ENCODE peak calls at places on chromosomes 16 and 17, in four cellular contexts. E is astrocyte of the spinal cord, C is ovary, Y is OCI-LY7. F is an unnamed sample.

GRCh38 chr17:82440377-82440981 is 10.1 kb downstream of the CYBC1 start:
- DNase-seq in E (no peak), C (no peak), Y (peak), F (no peak)

GRCh38 chr17:60597297-60597696 is 2.7 kb upstream of the PPM1D start:
- DNase-seq in E (no peak), C (no peak), Y (no peak), F (no peak)

GRCh38 chr17:44637066-44637465 is 19.2 kb upstream of the MEIOC start:
- DNase-seq in E (peak), C (no peak), Y (no peak), F (no peak)

GRCh38 chr17:64120159-64120558 is 9.8 kb downstream of the ERN1 start:
- DNase-seq in E (no peak), C (no peak), Y (no peak), F (no peak)

GRCh38 chr17:40577611-40578065 is 12.4 kb upstream of the CCR7 start:
- DNase-seq in E (no peak), C (no peak), Y (no peak), F (no peak)

GRCh38 chr17:56793506-56793905 is 40.2 kb downstream of the C17orf67 start:
- DNase-seq in E (no peak), C (no peak), Y (no peak), F (no peak)

GRCh38 chr16:78528265-78528664 is 428.8 kb downstream of the WWOX start:
- DNase-seq in E (no peak), C (no peak), Y (no peak), F (no peak)

GRCh38 chr17:51014129-51014528 is 106.5 kb downstream of the SPAG9 start:
- DNase-seq in E (no peak), C (no peak), Y (no peak), F (no peak)

GRCh38 chr16:68722119-68723024 is 14.7 kb upstream of the CDH1 start:
- DNase-seq in E (no peak), C (no peak), Y (no peak), F (no peak)

GRCh38 chr16:75929056-75929455 is 202.8 kb upstream of the CPHXL start:
- DNase-seq in E (no peak), C (no peak), Y (no peak), F (no peak)

GRCh38 chr16:13359835-13360234 is 458.4 kb downstream of the SHISA9 start:
- DNase-seq in E (no peak), C (no peak), Y (no peak), F (no peak)

GRCh38 chr17:4949321-4950074 is 1.2 kb upstream of the PFN1 start:
- DNase-seq in E (peak), C (peak), Y (peak), F (peak)

GRCh38 chr16:13348416-13348815 is 447.0 kb downstream of the SHISA9 start:
- DNase-seq in E (no peak), C (no peak), Y (no peak), F (no peak)

DNA sequence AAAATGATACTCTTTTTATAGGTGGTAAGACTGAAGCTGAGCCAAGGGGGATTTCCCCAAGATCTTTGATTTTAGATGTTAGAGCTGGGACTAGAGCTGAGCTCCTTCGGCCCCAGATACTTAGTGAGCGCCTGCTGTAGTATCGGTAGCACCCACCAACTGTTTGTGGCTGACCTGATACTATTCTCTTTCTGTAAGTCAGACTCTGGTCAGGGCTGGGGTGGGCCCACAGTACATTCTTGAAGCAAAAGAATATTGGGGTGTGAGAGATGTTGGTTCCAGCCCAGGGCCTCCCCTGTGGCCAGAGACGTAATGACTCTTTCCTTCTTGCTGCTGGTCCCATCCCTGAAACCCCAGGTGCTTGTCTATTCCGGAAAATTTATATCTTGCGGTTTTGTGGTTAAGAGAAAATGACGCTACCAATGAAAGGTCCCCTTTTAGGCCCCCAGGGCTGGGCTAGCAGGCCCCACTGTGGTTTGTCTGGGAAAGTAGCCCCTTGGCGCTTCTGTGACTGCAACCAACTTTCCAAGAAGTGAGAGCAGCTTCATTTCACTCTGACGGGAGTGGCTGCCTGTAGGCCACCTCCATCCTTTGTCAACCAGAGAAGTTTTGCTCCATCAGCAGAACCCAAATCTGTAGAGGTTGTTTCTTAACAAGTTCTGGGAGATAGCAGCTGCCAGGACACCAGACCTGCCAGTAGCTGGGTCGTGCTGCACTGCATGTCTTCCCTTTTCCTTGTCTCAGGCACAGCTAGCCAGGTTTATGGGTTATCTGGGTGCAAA is 86.4 kb upstream of the LGALS9 start:
- DNase-seq in E (peak), C (no peak), Y (peak), F (peak)
- TF ChIP-seq CTCF in E (no peak), C (no peak), Y (no peak), F (no peak)

GRCh38 chr17:18139949-18140348 is 31.4 kb downstream of the MYO15A start:
- DNase-seq in E (no peak), C (no peak), Y (no peak), F (no peak)
- TF ChIP-seq CTCF in E (peak), C (no peak), Y (peak), F (no peak)

GRCh38 chr16:85469929-85470590 is 143.1 kb upstream of the GSE1 start:
- DNase-seq in E (no peak), C (no peak), Y (no peak), F (no peak)

GRCh38 chr16:85470873-85471272 is 142.2 kb upstream of the GSE1 start:
- DNase-seq in E (no peak), C (no peak), Y (no peak), F (no peak)

GRCh38 chr16:85473326-85473725 is 139.8 kb upstream of the GSE1 start:
- DNase-seq in E (no peak), C (peak), Y (no peak), F (no peak)

GRCh38 chr16:85472514-85472913 is 140.6 kb upstream of the GSE1 start:
- DNase-seq in E (no peak), C (no peak), Y (no peak), F (no peak)

GRCh38 chr16:85471469-85472431 is 141.4 kb upstream of the GSE1 start:
- DNase-seq in E (no peak), C (peak), Y (peak), F (no peak)
- TF ChIP-seq CTCF in E (peak), C (no peak), Y (no peak), F (no peak)

GRCh38 chr16:8714143-8714542 is 39.7 kb downstream of the ABAT start:
- DNase-seq in E (no peak), C (no peak), Y (no peak), F (no peak)
- TF ChIP-seq CTCF in E (no peak), C (no peak), Y (no peak), F (no peak)

GRCh38 chr17:39012725-39013124 is 45.5 kb upstream of the FBXO47 start:
- DNase-seq in E (no peak), C (no peak), Y (no peak), F (no peak)

GRCh38 chr17:39014795-39015545 is 47.8 kb upstream of the FBXO47 start:
- DNase-seq in E (no peak), C (no peak), Y (no peak), F (no peak)

GRCh38 chr17:39009471-39010085 is 42.4 kb upstream of the FBXO47 start:
- DNase-seq in E (no peak), C (no peak), Y (no peak), F (no peak)

GRCh38 chr17:39014044-39014794 is 47.0 kb upstream of the FBXO47 start:
- DNase-seq in E (peak), C (no peak), Y (no peak), F (no peak)

DNA sequence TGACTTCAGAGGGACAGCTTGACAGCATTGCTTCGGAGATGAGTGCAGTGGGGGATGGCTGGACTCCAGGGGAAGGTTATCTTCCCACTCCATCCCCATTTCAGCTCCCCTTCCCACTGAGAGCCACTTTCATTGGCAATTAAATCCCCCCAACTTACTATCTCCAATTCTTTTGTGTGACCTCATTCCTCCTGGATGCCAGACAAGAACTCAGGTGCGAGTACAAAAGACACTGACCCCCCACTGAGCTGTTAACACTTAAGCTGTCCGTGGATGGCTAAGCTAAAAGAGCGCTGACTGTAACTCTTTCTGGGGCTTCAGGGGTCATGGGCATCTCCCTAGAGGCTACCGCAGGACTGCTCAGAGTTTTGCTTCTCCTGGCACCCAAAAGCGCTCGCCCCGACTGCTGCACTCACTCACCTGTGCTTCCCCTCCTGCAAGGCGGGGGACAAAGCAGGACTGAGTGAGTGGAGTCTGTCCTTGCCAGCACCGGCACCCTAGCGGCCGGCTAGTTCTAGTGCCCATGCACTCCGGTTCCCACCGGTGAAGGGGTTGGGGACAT is 44.8 kb upstream of the FBXO47 start:
- DNase-seq in E (no peak), C (no peak), Y (no peak), F (no peak)
- TF ChIP-seq CTCF in E (no peak), C (no peak), Y (no peak), F (no peak)

DNA sequence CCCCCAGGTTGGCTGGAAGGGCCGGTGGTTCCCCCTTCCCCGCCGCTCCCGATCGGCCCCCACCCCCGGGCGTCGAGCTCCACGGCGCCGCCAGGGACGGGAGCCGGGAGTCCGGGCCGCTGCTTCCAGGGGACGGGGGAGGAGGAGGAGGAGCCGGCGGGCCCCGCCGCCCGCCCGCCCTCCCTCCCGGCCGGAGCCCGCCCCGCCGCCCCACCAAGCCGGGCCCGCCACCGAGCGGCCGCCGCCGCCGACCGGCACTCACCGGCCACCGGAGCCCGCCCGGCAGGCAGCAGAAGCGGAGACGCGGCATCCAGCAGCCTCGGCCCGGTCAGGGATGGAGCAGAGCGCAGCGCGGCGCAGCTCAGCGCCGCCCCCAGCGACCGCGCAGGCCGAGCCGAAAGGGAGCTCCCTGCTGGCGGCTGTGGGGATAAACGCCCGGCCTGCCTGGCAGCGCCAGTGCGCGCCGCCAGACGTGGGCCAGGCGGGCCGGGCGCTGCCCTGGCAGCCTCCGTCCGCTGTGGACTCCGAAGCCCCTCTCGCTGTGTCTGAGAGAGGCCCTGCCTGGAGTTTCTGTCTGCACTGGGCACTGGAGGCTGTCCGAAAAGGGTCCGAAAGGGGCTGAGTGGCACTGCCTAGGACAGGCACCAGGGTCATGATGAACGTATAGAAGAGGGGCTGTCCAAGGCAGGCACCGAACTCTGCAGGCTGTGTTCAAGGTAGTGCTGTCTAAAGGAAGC is at the start of gene MYO18A:
- DNase-seq in E (peak), C (peak), Y (peak), F (peak)
- TF ChIP-seq CTCF in E (peak), C (peak), Y (peak), F (no peak)

F was measured in activated B cell treated with CpG ODN at 0.5 μM for 24 hours.